ENCODE peak calls at places on chromosomes 5 and 9, in five cellular contexts. H is neuronal stem cell, E is IMR-90, Q is trophoblast cell, Z is H1. U is an unnamed sample. For H3K36me3, the result is how much of the 10 kb centered on the place peaks cover.

GRCh38 chr5:73311291-73312110 is 137.1 kb downstream of the FOXD1 start:
- DNase-seq in Z (peak), Q (no peak), E (peak), H (peak), U (peak)

GRCh38 chr5:150587830-150588494 is 52.5 kb upstream of the SYNPO start:
- DNase-seq in E (no peak), Z (no peak), Q (no peak), H (no peak), U (no peak)

GRCh38 chr9:110942522-110942921 is 95.7 kb downstream of the LPAR1 start:
- DNase-seq in E (peak), Q (peak), Z (no peak), H (no peak), U (peak)

GRCh38 chr5:176769911-176770310 is 40.4 kb upstream of the UNC5A start:
- DNase-seq in Z (peak), H (no peak), E (no peak), Q (no peak), U (no peak)

GRCh38 chr5:14142202-14142855 is 813 bp upstream of the TRIO start:
- DNase-seq in H (no peak), Z (no peak), E (no peak), Q (no peak), U (peak)

GRCh38 chr5:126274396-126274795 is 148.8 kb upstream of the GRAMD2B start:
- DNase-seq in Z (no peak), E (no peak), Q (no peak), H (no peak), U (no peak)

GRCh38 chr5:6383376-6383775 is 5.0 kb upstream of the MED10 start:
- DNase-seq in E (no peak), H (no peak), Q (no peak), Z (no peak), U (no peak)

GRCh38 chr5:39624268-39624886 is 199.6 kb upstream of the DAB2 start:
- DNase-seq in Q (peak), E (peak), Z (no peak), H (no peak), U (peak)

GRCh38 chr5:35657877-35658276 is 40.2 kb downstream of the SPEF2 start:
- DNase-seq in Q (no peak), H (no peak), E (no peak), Z (no peak), U (no peak)

GRCh38 chr5:177987326-177987725 is 8.7 kb downstream of the PROP1 start:
- DNase-seq in H (no peak), Z (no peak), E (no peak), Q (no peak), U (no peak)

GRCh38 chr5:15834596-15835245 is 334.7 kb downstream of the FBXL7 start:
- DNase-seq in Z (no peak), E (peak), Q (no peak), H (no peak), U (peak)

GRCh38 chr5:138033916-138034315 is 1.0 kb upstream of the FAM13B start:
- DNase-seq in Q (no peak), Z (no peak), E (peak), H (no peak), U (peak)

GRCh38 chr9:83220737-83221136 is 157.8 kb upstream of the RASEF start:
- DNase-seq in H (no peak), E (peak), Z (no peak), Q (peak), U (peak)

GRCh38 chr5:138953370-138954256 is 78.5 kb upstream of the LRRTM2 start:
- DNase-seq in H (no peak), Q (no peak), Z (no peak), E (peak), U (peak)

GRCh38 chr9:129282308-129283211 is 104.5 kb upstream of the IER5L start:
- DNase-seq in E (no peak), H (no peak), Z (peak), Q (no peak), U (no peak)

GRCh38 chr5:81850932-81851331 is 100.0 kb upstream of the SSBP2 start:
- DNase-seq in H (no peak), Q (no peak), Z (no peak), E (no peak), U (peak)
- H2BK5ac ChIP-seq in H (peak), Q (peak), Z (peak), E (peak), U (no peak)

DNA sequence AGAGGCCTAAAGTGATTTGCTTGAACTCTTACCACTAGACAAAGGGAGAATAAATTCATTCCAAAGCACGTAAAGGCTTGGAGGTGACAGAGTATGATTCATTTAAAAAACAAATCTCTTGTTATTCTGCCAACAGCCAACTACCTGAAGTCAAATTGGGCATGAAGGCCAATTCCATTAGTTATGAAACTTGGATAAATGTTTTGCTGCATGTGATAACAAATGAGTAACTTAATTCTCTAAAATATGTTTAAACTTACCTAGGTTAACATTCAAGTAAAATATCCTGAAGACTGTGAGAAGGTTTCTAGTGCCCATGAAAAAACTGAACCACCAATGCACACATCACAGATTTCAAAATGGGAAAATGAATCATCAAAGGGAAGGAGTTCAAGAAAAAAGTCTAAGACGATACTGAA is 120.1 kb upstream of the TSLP start:
- DNase-seq in H (no peak), Q (no peak), Z (no peak), E (no peak), U (no peak)
- H2AFZ ChIP-seq in H (no peak), Q (no peak), Z (no peak), E (no peak), U (no peak)

GRCh38 chr5:67417839-67418238 is 221.2 kb upstream of the CD180 start:
- DNase-seq in H (no peak), Q (no peak), E (no peak), Z (no peak), U (no peak)
- H3K36me3 ChIP-seq in H (under half), Q (under half), E (under half), Z (under half), U (under half)

GRCh38 chr9:78234810-78235209 is 1.1 kb upstream of the CEP78 start:
- DNase-seq in H (no peak), Q (peak), Z (no peak), E (peak), U (peak)

GRCh38 chr9:78238061-78239038 is 2.5 kb downstream of the CEP78 start:
- DNase-seq in Q (no peak), H (no peak), Z (no peak), E (no peak), U (no peak)

GRCh38 chr9:78236511-78236950 is 656 bp downstream of the CEP78 start:
- DNase-seq in Q (no peak), H (no peak), Z (no peak), E (no peak), U (no peak)

GRCh38 chr9:78235771-78236510 is at the start of gene CEP78:
- DNase-seq in E (peak), Z (peak), Q (peak), H (peak), U (peak)

DNA sequence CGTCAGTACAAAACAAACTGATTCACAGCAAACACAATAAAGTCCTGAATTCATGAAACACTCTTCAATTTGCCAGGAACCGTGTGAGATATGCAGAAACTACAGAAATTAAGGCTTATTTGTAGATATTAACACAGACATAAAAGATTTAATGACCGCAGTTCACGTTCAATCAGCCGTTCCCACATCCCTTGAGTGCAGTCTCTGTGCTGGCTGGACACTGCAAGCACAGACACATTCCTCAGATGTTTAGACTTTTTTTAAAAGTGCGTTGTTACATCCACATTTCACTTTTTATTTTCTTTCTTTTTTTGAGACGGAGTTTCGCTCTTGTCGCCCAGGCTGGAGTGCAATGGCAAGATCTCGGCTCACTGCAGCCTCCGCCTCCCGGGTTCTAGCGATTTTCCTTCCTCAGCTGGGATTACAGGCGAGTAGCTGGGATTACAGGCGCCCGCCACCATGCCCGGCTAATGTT is 542 bp upstream of the CEP78 start:
- DNase-seq in Q (peak), Z (no peak), E (peak), H (no peak), U (peak)
- H2BK5ac ChIP-seq in Q (peak), Z (peak), E (peak), H (no peak), U (peak)

DNA sequence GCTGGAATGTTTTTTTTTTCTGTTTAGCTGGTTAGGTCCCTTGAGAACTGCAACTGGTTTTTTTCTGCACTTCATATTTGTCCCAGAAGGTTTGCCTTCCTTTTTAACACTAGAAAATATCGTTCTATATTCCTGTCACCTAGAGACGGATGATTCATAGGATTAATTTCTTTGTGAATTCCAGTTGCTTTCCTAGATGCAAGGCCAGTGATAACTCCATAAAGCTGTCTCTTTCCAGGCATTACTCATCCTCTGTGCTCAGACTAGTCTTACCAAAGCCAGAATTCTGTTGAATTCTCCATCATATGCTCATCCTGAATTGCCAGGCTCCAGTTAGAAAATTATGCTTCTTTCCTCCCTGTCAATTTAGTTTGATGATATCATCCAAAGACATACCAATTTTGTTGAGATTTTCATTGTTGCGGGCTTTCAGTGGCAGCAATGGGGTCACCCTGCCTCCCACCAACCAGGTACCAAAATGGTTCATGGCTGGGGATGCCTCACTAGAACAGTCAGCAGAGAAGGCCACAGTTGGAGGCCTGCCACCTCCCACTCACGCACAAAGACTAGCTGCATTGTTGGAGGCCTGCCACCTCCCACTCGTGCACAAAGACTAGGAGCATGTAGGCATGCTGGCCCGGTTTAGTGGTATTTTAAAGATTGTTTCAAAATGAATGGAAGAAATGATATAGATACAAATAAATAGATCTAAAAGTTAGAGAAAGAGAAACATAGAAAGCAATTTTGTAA is 8.5 kb downstream of the BAAT start:
- DNase-seq in Q (no peak), Z (no peak), E (peak), H (no peak), U (no peak)
- H2AFZ ChIP-seq in Q (no peak), Z (peak), E (no peak), H (no peak), U (no peak)

GRCh38 chr9:104313396-104314110 is 190.5 kb upstream of the OR13F1 start:
- DNase-seq in H (no peak), Q (no peak), Z (no peak), E (no peak), U (no peak)
- H3K36me3 ChIP-seq in H (under half), Q (under half), Z (under half), E (under half), U (under half)

GRCh38 chr9:97982191-97982718 is 886 bp upstream of the ANP32B start:
- DNase-seq in Z (no peak), Q (no peak), E (no peak), H (no peak), U (peak)
- H2BK5ac ChIP-seq in Z (no peak), Q (no peak), E (peak), H (no peak), U (no peak)